ENCODE peak calls at places on chromosomes 11 and 22, in five cellular contexts. Y is IMR-90, D is endothelial cell of umbilical vein, L is DND-41, B is mesenchymal stem cell. A is an unnamed sample. For H3K36me3, the result is how much of the 10 kb centered on the place peaks cover.

GRCh38 chr22:25113316-25113721 is 86.3 kb upstream of the CRYBB3 start:
- DNase-seq in Y (no peak), D (peak), L (no peak), B (peak), A (no peak)

GRCh38 chr22:23856721-23857605 is 712 bp upstream of the SLC2A11 start:
- DNase-seq in Y (peak), D (peak), L (no peak), B (peak), A (peak)

GRCh38 chr11:91922846-91923245 is 301.8 kb upstream of the FAT3 start:
- DNase-seq in Y (no peak), D (no peak), L (no peak), B (no peak), A (no peak)

GRCh38 chr11:77596626-77597025 is 6.9 kb downstream of the AQP11 start:
- DNase-seq in Y (peak), D (no peak), L (no peak), B (peak), A (no peak)

GRCh38 chr11:75163917-75164316 is 13.0 kb downstream of the SLCO2B1 start:
- DNase-seq in Y (no peak), D (no peak), L (no peak), B (no peak), A (no peak)

GRCh38 chr22:17121235-17122195 is at the start of gene TMEM121B:
- DNase-seq in Y (peak), D (peak), L (peak), B (peak), A (peak)

GRCh38 chr11:2132229-2132620 is 7.0 kb downstream of the IGF2 start:
- DNase-seq in Y (no peak), D (no peak), L (no peak), B (no peak), A (no peak)

GRCh38 chr22:39013923-39014722 is at the start of gene APOBEC3C:
- DNase-seq in Y (peak), D (peak), L (peak), B (peak), A (peak)

GRCh38 chr22:39249081-39249704 is 4.4 kb upstream of the PDGFB start:
- DNase-seq in Y (no peak), D (no peak), L (no peak), B (no peak), A (no peak)

GRCh38 chr22:38220653-38221386 is 19.0 kb downstream of the MAFF start:
- DNase-seq in Y (no peak), D (no peak), L (no peak), B (no peak), A (no peak)

GRCh38 chr11:14237333-14237988 is 121.5 kb downstream of the RRAS2 start:
- DNase-seq in Y (no peak), D (no peak), L (no peak), B (no peak), A (no peak)

GRCh38 chr11:57868491-57868890 is 106.9 kb downstream of the CTNND1 start:
- DNase-seq in Y (no peak), D (no peak), L (no peak), B (no peak), A (peak)

GRCh38 chr22:47270463-47271135 is 508.1 kb downstream of the TBC1D22A start:
- DNase-seq in Y (no peak), D (no peak), L (no peak), B (no peak), A (no peak)

GRCh38 chr11:47285969-47286770 is 16.2 kb downstream of the MADD start:
- DNase-seq in Y (no peak), D (no peak), L (no peak), B (no peak), A (no peak)

GRCh38 chr11:47282462-47282861 is 12.5 kb downstream of the MADD start:
- DNase-seq in Y (no peak), D (no peak), L (no peak), B (no peak), A (no peak)

GRCh38 chr11:47284151-47284550 is 14.2 kb downstream of the MADD start:
- DNase-seq in Y (no peak), D (no peak), L (no peak), B (no peak), A (no peak)

GRCh38 chr11:47289856-47290255 is 19.9 kb downstream of the MADD start:
- DNase-seq in Y (no peak), D (no peak), L (no peak), B (no peak), A (no peak)

GRCh38 chr11:47288066-47288465 is 18.1 kb downstream of the MADD start:
- DNase-seq in Y (no peak), D (no peak), L (no peak), B (no peak), A (no peak)
- H3K36me3 ChIP-seq in Y (half or more), D (under half), L (half or more), B (half or more), A (half or more)

DNA sequence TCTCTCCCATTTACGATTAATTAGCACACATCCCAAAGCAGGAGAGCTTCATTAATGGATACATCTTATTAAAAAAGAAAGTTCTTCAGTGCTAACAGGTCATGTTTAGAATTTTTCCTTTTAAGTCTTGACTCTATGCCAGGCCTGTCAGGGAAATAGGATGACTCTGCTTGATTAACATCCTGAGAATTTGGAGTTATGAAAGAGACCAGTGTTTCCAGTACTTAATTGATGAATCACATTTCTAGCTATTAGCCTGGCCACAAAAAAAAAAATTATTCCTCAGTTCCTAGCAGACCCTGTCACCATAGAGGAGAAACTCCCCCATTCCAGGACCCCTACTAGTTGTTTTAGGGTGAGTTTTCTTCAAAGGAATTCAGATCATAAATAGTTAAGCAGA is 23.6 kb upstream of the ME3 start:
- DNase-seq in Y (peak), D (peak), L (no peak), B (peak), A (no peak)
- H3K9ac ChIP-seq in Y (no peak), D (no peak), L (no peak), B (peak), A (no peak)

GRCh38 chr11:41309716-41310115 is 149.7 kb downstream of the LRRC4C start:
- DNase-seq in Y (no peak), D (no peak), L (no peak), B (no peak), A (no peak)

GRCh38 chr11:41308286-41308685 is 151.2 kb downstream of the LRRC4C start:
- DNase-seq in Y (no peak), D (no peak), L (no peak), B (no peak), A (peak)

GRCh38 chr11:41306435-41306834 is 153.0 kb downstream of the LRRC4C start:
- DNase-seq in Y (no peak), D (no peak), L (no peak), B (no peak), A (no peak)

GRCh38 chr11:41309111-41309522 is 150.3 kb downstream of the LRRC4C start:
- DNase-seq in Y (no peak), D (no peak), L (no peak), B (no peak), A (peak)

DNA sequence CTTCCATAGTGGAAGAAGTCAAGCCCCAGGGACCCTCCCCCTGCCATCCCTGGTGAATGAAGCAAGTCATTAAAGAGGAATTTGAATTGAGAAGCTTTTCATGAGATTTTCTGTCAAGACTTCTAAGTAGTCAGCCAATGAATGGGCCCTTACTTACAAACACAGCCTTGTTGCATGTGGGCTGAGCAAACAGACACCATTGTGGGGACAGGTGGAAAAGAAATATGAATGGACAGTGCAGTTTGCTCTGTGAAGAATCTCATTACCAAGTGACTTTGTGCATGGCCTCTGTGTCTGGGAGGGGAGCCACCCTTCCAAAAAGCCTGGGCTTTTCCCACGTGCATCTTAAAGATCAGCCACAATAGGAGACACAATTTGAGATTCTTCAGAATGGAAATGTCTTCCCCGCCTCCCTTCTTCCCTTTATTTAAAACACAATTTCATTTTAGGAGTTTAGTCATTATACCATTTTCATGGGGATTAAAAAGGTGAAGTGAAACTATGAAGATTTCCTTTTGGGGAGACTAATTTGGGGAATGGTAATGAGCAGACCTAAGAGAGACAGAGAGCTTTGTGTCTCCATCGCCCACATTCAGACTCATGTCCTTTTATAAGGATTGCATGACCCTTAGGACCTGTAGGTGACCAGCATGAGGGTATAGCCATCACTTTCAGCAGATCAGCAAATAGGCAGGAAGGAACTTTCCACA is 151.9 kb downstream of the LRRC4C start:
- DNase-seq in Y (no peak), D (no peak), L (no peak), B (no peak), A (no peak)
- H3K27ac ChIP-seq in Y (no peak), D (no peak), L (no peak), B (no peak), A (peak)

DNA sequence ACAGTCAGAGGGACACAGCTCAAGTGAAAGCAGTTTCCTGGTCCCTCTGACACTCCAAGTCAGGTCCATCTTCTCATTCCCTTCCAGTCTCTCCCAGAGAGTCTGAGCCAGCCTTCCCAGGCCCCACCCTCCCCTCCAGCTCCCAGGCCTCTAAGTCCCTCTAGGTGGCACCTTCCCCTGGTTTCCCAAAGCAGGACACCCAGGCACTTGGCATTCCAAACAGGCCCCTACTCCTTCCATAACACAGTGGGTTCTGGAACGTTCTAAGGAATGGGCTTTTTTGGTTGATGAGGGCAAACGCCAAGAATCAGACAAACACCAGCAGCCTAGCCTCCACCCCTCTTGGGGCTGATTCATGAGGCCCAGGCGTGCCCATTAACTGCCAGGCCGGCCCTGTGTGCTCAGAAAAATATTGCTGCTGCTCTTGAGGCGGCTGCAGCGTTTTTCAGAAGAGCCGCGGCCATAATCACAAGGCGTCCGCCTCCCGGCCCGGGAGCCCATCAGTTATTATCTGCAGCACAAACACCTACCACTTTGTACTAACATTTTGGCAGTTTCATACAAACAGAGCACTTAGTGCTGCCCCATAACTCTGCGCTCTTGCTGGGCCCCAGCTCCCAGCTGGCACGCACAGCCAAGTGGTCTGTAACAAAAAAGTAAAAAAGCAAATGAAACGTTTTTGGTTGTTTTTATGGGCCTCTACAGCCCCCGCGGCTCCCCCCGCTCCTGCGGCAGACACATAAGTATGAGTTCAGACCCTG is 418.6 kb downstream of the SOX6 start:
- DNase-seq in Y (peak), D (no peak), L (no peak), B (no peak), A (peak)
- H3K36me3 ChIP-seq in Y (under half), D (under half), L (under half), B (under half), A (under half)

GRCh38 chr11:63565728-63566127 is 2.5 kb upstream of the PLAAT2 start:
- DNase-seq in Y (no peak), D (no peak), L (no peak), B (no peak), A (no peak)

GRCh38 chr11:63569570-63569969 is 6.4 kb upstream of the PLAAT2 start:
- DNase-seq in Y (no peak), D (no peak), L (no peak), B (no peak), A (no peak)

GRCh38 chr11:63564785-63565350 is 1.7 kb upstream of the PLAAT2 start:
- DNase-seq in Y (no peak), D (no peak), L (no peak), B (no peak), A (no peak)

GRCh38 chr11:63564056-63564784 is 1.0 kb upstream of the PLAAT2 start:
- DNase-seq in Y (no peak), D (no peak), L (no peak), B (no peak), A (no peak)

DNA sequence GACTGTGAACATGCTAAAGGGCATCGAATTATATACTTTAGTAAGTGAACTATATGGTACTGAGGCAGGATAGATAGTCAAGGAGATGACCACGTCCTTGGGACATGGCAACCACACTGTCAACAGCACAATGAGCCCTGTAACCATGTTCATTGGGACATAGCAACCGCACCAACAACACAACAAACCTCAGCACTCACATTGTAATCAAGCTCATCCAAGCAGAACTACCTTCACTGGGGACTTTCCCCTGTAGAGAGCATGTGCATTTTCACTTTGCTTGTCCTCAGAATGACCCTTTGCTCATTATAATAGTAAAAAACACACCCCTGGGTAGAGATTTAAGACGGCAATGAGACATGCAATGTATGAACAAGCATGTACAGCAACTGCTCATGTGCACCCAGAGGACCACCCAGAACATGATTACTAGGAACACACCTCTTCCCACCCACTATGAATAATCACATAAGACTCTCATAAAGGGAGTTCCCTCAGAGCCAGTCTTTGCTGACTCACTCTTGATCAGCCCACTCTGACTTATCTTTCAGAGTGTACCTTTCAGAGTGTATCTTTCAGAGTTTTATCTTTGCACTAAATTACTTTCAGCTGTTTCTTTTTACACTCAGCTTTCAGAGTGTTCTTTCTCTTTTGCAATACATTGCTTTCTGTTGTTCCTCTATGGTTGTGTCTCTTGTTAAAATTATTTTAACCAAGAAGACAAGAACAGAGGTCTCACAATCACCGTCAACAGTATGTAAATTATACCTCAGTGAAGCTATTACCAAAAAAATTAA is 4.1 kb upstream of the PLAAT2 start:
- DNase-seq in Y (peak), D (peak), L (no peak), B (peak), A (no peak)
- H3K9ac ChIP-seq in Y (no peak), D (no peak), L (no peak), B (peak), A (no peak)

GRCh38 chr22:26618487-26618886 is 660 bp upstream of the CRYBB1 start:
- DNase-seq in Y (no peak), D (no peak), L (no peak), B (no peak), A (no peak)
- H3K27ac ChIP-seq in Y (no peak), D (no peak), L (no peak), B (no peak), A (no peak)

GRCh38 chr11:117202386-117203068 is 3.4 kb downstream of the TAGLN start:
- DNase-seq in Y (no peak), D (no peak), L (no peak), B (no peak), A (no peak)
- H3K36me3 ChIP-seq in Y (under half), D (under half), L (under half), B (under half), A (under half)

DNA sequence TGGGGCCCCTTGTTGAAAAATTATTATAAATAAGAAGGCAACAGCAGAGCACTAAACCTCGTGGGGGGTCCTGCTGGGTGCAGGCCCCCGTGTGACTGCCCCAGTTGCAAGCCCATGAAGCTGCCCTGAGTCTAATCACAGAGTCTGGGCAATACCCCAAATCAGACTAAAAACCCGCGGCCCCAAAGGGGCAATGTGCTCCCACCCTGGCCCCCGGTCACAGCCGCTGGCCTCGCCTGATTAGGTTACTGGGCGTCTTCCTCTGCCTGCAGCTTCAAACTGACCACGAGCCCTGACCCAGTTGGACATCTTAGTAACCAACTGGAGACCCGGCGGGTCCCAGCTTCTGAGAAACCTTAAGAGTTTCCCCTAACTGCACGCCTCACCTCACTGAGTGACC is 1.6 kb downstream of the CXCR5 start:
- DNase-seq in Y (no peak), D (no peak), L (no peak), B (no peak), A (no peak)
- H3K9ac ChIP-seq in Y (no peak), D (no peak), L (no peak), B (no peak), A (no peak)

DNA sequence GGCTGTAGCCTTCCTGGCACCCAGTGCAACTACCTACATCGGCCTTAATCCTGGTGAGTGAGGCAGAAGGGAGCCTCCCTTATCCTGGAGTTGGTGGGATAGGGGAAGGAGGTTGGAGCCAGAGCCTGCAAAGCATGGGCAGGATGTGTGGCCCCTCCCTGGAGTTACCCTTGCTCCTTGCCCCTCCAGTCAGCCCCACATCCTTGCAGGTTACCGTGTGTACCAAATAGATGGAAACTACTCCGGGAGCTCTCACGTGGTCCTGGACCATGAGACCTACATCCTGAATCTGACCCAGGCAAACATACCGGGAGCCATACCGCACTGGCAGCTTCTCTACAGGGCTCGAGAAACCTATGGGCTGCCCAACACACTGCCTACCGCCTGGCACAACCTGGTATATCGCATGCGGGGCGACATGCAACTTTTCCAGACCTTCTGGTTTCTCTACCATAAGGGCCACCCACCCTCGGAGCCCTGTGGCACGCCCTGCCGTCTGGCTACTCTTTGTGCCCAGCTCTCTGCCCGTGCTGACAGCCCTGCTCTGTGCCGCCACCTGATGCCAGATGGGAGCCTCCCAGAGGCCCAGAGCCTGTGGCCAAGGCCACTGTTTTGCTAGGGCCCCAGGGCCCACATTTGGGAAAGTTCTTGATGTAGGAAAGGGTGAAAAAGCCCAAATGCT is 3.9 kb downstream of the SMPD1 start:
- DNase-seq in Y (no peak), D (no peak), L (no peak), B (no peak), A (no peak)
- H3K27ac ChIP-seq in Y (no peak), D (no peak), L (no peak), B (no peak), A (no peak)

A was measured in endodermal cell.